ENCODE peak calls at places on chromosome 5, in five cellular contexts. M is GM12878, S is fibroblast of lung, D is HCT116, X is testis. F is an unnamed sample. For H3K4me1, the result is how much of the 10 kb centered on the place peaks cover.

GRCh38 chr5:9282211-9282610 is 263.7 kb downstream of the SEMA5A start:
- DNase-seq in X (no peak), M (no peak), S (no peak), D (no peak), F (no peak)

GRCh38 chr5:1011226-1011631 is 2.6 kb downstream of the NKD2 start:
- DNase-seq in X (no peak), D (no peak), M (no peak), S (no peak), F (no peak)

GRCh38 chr5:176611435-176611834 is 1.5 kb upstream of the GPRIN1 start:
- DNase-seq in M (no peak), X (peak), S (peak), D (peak), F (no peak)

GRCh38 chr5:151020304-151021031 is at the start of gene GPX3:
- DNase-seq in M (no peak), X (peak), S (peak), D (no peak), F (peak)

GRCh38 chr5:135272311-135272805 is 126.7 kb downstream of the MACROH2A1 start:
- DNase-seq in X (no peak), D (no peak), S (no peak), M (no peak), F (no peak)

GRCh38 chr5:54480296-54480695 is 24.8 kb downstream of the HSPB3 start:
- DNase-seq in M (no peak), D (no peak), X (no peak), S (peak), F (no peak)

GRCh38 chr5:17694401-17694800 is 60.1 kb downstream of the TAF11L14 start:
- DNase-seq in M (no peak), D (no peak), X (no peak), S (no peak), F (no peak)

GRCh38 chr5:16437974-16438373 is 27.6 kb downstream of the ZNF622 start:
- DNase-seq in D (no peak), S (no peak), M (no peak), X (no peak), F (no peak)

GRCh38 chr5:53397845-53398244 is 82.6 kb upstream of the FST start:
- DNase-seq in S (peak), M (no peak), X (no peak), D (peak), F (no peak)

GRCh38 chr5:142680605-142681259 is 5.2 kb downstream of the FGF1 start:
- DNase-seq in X (no peak), S (peak), D (peak), M (no peak), F (no peak)

GRCh38 chr5:118270506-118270905 is 717.8 kb downstream of the DTWD2 start:
- DNase-seq in X (no peak), S (no peak), M (no peak), D (no peak), F (no peak)

GRCh38 chr5:14383923-14384322 is 197.7 kb upstream of the OTULINL start:
- DNase-seq in S (no peak), D (no peak), M (no peak), X (no peak), F (no peak)

GRCh38 chr5:173919443-173919842 is 31.3 kb downstream of the CPEB4 start:
- DNase-seq in M (no peak), X (no peak), S (peak), D (no peak), F (no peak)

GRCh38 chr5:100902406-100903035 is 561 bp downstream of the ST8SIA4 start:
- DNase-seq in M (no peak), S (no peak), D (no peak), X (no peak), F (no peak)

GRCh38 chr5:39517800-39518199 is 93.0 kb upstream of the DAB2 start:
- DNase-seq in M (no peak), D (no peak), X (no peak), S (peak), F (no peak)

GRCh38 chr5:115532517-115532916 is 12.1 kb downstream of the FEM1C start:
- DNase-seq in D (no peak), M (no peak), X (no peak), S (no peak), F (no peak)

GRCh38 chr5:129069316-129069715 is 25.2 kb upstream of the ISOC1 start:
- DNase-seq in S (no peak), D (no peak), M (no peak), X (no peak), F (no peak)

GRCh38 chr5:23042231-23042630 is 189.1 kb upstream of the CDH12 start:
- DNase-seq in D (no peak), M (no peak), S (no peak), X (no peak), F (peak)

GRCh38 chr5:101045689-101046088 is 142.6 kb upstream of the ST8SIA4 start:
- DNase-seq in X (no peak), S (peak), D (peak), M (no peak), F (no peak)

GRCh38 chr5:132865668-132866341 is 464 bp downstream of the GDF9 start:
- DNase-seq in X (no peak), S (no peak), M (no peak), D (no peak), F (no peak)

GRCh38 chr5:53360811-53361210 is 119.6 kb upstream of the FST start:
- DNase-seq in X (no peak), M (no peak), S (peak), D (peak), F (no peak)

GRCh38 chr5:53350991-53351770 is 129.2 kb upstream of the FST start:
- DNase-seq in X (no peak), D (no peak), S (no peak), M (no peak), F (no peak)

GRCh38 chr5:173712609-173713176 is 96.2 kb upstream of the BOD1 start:
- DNase-seq in S (no peak), D (no peak), M (no peak), X (no peak), F (no peak)

GRCh38 chr5:66896207-66896606 is 300.0 kb downstream of the MAST4 start:
- DNase-seq in M (no peak), S (peak), D (no peak), X (no peak), F (no peak)

GRCh38 chr5:135635471-135635870 is 56.7 kb upstream of the CXCL14 start:
- DNase-seq in M (no peak), X (no peak), D (no peak), S (no peak), F (peak)

GRCh38 chr5:175689147-175689991 is 31.5 kb downstream of the HRH2 start:
- DNase-seq in D (no peak), X (no peak), S (peak), M (no peak), F (no peak)

GRCh38 chr5:142486581-142486980 is 161.8 kb upstream of the SPRY4 start:
- DNase-seq in M (no peak), X (no peak), D (no peak), S (peak), F (no peak)

GRCh38 chr5:67454957-67455561 is 258.5 kb upstream of the CD180 start:
- DNase-seq in X (no peak), D (no peak), M (no peak), S (no peak), F (no peak)

GRCh38 chr5:7955476-7955875 is 86.5 kb downstream of the MTRR start:
- DNase-seq in S (no peak), X (no peak), M (no peak), D (no peak), F (no peak)

GRCh38 chr5:174596429-174596828 is 128.0 kb upstream of the MSX2 start:
- DNase-seq in D (no peak), S (peak), M (no peak), X (no peak), F (no peak)

GRCh38 chr5:20213803-20214202 is 225.8 kb upstream of the CDH18 start:
- DNase-seq in S (peak), D (no peak), X (no peak), M (no peak), F (no peak)

GRCh38 chr5:4700082-4700481 is 440.0 kb upstream of the ADAMTS16 start:
- DNase-seq in D (no peak), M (no peak), S (peak), X (peak), F (no peak)

GRCh38 chr5:43042176-43042625 is 2.1 kb upstream of the ANXA2R start:
- DNase-seq in S (peak), D (peak), M (no peak), X (peak), F (no peak)

GRCh38 chr5:57432876-57433275 is 49.7 kb downstream of the ACTBL2 start:
- DNase-seq in X (no peak), D (peak), S (no peak), M (no peak), F (peak)
- TF ChIP-seq CTCF in X (no peak), D (peak), S (no peak), M (peak), F (no peak)

DNA sequence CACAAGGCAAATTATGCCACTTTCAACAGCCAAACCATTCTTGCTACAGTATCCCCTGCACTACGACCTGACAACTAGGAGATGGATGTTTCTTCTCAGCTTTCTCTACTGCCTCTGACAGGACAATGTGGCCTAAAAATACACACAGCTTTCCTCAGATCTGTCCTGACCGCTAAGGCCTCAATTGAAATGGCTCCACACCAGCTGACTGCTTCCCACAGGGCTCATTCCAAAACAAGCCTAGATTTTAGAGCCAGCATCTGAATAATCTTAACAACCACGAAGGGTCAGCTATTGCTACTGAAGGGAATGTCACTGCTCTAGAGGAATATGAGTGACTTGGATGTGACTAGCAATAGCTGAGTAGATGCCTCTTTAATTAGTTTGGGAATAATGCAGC is 450.4 kb downstream of the NR2F1-AS1 start:
- DNase-seq in D (no peak), S (peak), M (no peak), X (no peak), F (no peak)
- H3K4me3 ChIP-seq in D (no peak), S (no peak), M (no peak), X (no peak), F (no peak)

DNA sequence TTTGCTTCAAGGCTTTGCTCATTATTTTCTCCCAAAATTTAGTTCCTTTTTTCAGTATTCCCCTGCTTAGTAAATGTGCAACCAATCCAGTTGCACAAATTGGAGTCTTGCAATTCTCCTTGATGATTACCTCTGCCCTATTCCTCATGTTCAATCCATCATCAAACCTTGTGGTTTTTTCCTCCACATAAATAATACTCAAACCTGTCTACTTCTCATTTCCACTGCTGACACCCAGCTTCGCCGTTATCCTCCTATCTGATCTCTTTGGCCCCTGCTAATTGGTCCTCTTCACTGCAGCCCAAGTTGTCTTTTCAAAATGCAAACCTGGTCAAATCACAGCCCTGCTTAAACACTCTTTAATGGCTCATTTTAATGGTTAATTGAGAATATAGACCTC is 296.4 kb downstream of the CWC27 start:
- DNase-seq in M (no peak), S (no peak), X (no peak), D (no peak), F (peak)
- H3K4me1 ChIP-seq in M (half or more), S (under half), X (under half), D (under half), F (under half)

DNA sequence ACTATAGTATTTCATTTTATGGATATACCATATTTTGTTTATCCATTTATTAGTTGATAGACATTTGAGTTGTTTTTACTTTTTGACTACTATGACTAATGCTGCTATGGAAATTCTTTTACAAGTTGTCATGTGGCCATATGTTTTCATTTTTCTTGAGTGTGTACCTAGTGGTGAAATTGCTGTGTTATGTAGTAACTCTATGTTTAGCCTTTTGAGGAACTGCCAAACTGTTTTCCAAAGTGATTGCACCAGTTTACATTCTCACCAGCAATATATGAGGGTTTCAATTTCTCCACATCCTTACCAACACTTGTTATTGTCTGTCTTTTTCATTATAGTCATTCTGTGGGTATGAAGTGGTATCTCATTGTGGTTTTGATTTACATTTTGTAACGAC is 75.4 kb downstream of the GRIA1 start:
- DNase-seq in D (no peak), S (peak), X (no peak), M (no peak), F (no peak)
- TF ChIP-seq CTCF in D (no peak), S (no peak), X (no peak), M (no peak), F (no peak)

DNA sequence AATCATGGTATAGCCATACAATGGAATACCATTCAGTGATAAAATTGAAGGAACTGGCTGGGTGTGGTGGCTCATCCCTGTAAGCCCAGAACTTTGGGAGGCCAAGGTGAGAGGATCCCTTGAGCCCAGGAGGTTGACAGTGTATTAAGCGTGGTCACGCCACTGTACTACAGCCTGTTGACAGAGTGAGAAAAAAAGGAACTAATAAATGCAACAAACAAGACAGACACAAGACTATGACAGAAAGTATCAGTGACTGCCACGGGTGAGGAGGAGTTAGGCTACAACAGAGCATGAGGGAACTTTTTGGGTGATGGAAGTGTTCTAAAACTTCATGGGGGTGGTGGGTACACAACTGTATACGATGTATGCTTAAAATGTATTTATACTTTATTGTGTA is 2.2 kb downstream of the FNIP1 start:
- DNase-seq in M (no peak), X (no peak), S (no peak), D (no peak), F (no peak)
- H3K4me3 ChIP-seq in M (peak), X (no peak), S (peak), D (no peak), F (peak)